ENCODE peak calls at places on chromosome 9, in four cellular contexts. S is pulmonary artery endothelial cell; U is CD4-positive, alpha-beta memory T cell; T is NCI-H1105 treated with DMSO at 0.1 percent for 48 hours. A is an unnamed sample.

GRCh38 chr9:6944093-6944551 is 186.3 kb downstream of the KDM4C start:
- DNase-seq in U (no peak), T (peak; percentile 62), S (peak; percentile 32), A (no peak)

GRCh38 chr9:98146101-98146991 is 27.3 kb upstream of the TRIM14 start:
- DNase-seq in S (no peak), T (no peak), U (no peak), A (peak; percentile 67)

GRCh38 chr9:89719202-89719601 is 114.4 kb downstream of the GADD45G start:
- DNase-seq in S (no peak), U (no peak), T (no peak), A (no peak)

GRCh38 chr9:124869466-124869985 is 7.6 kb downstream of the ARPC5L start:
- DNase-seq in U (peak; percentile 45), T (no peak), S (no peak), A (peak; percentile 46)

GRCh38 chr9:14645648-14646047 is 47.6 kb downstream of the ZDHHC21 start:
- DNase-seq in T (no peak), S (no peak), U (no peak), A (no peak)

GRCh38 chr9:106069241-106069640 is 374.9 kb downstream of the TMEM38B start:
- DNase-seq in S (no peak), U (no peak), T (no peak), A (no peak)

GRCh38 chr9:91033802-91034201 is 232.2 kb downstream of the SYK start:
- DNase-seq in S (no peak), T (no peak), U (peak; percentile 50), A (peak; percentile 74)

GRCh38 chr9:121860744-121861143 is 209.3 kb downstream of the DAB2IP start:
- DNase-seq in S (no peak), U (no peak), T (no peak), A (no peak)

GRCh38 chr9:107727113-107727780 is 237.7 kb upstream of the KLF4 start:
- DNase-seq in S (no peak), U (no peak), T (no peak), A (no peak)

GRCh38 chr9:35935755-35936509 is 22.0 kb downstream of the OR2S2 start:
- DNase-seq in U (no peak), T (no peak), S (no peak), A (no peak)

GRCh38 chr9:20373263-20373662 is 249.0 kb downstream of the MLLT3 start:
- DNase-seq in S (no peak), T (no peak), U (no peak), A (peak; percentile 39)

A was measured in GM12865.